ENCODE peak calls at places on chromosomes 5 and 9, in eight cellular contexts. S is spleen, P is left ventricle myocardium inferior, M is caudate nucleus, A is Panc1, N is astrocyte, B is lung, Z is tibial artery. R is an unnamed sample.

GRCh38 chr5:60333103-60333502 is 366.9 kb downstream of the DEPDC1B start:
- DNase-seq in P (no peak), N (peak), B (no peak), Z (no peak), M (no peak), S (no peak), A (no peak), R (no peak)

GRCh38 chr5:3080366-3080765 is 328.9 kb upstream of the IRX2 start:
- DNase-seq in P (no peak), M (no peak), N (no peak), B (no peak), S (no peak), A (no peak), Z (no peak), R (no peak)

GRCh38 chr9:13186091-13186490 is 93.4 kb downstream of the MPDZ start:
- DNase-seq in M (no peak), B (no peak), N (peak), P (no peak), Z (no peak), S (no peak), A (no peak), R (no peak)

GRCh38 chr9:131522257-131523085 is 8.6 kb downstream of the UCK1 start:
- DNase-seq in S (no peak), M (no peak), B (no peak), A (no peak), Z (no peak), N (no peak), P (no peak), R (no peak)

GRCh38 chr9:21995652-21996275 is 1.2 kb downstream of the CDKN2B-AS1 start:
- DNase-seq in P (peak), A (no peak), S (peak), M (no peak), Z (no peak), N (peak), B (peak), R (peak)

GRCh38 chr5:62608529-62609511 is 30.2 kb downstream of the LRRC70 start:
- DNase-seq in N (no peak), P (no peak), A (no peak), B (no peak), Z (no peak), S (no peak), M (no peak), R (no peak)

GRCh38 chr5:137737349-137738256 is 1.7 kb upstream of the KLHL3 start:
- DNase-seq in A (no peak), B (no peak), P (peak), M (no peak), S (no peak), N (peak), Z (peak), R (peak)

GRCh38 chr9:93025736-93026135 is 32.8 kb upstream of the SUSD3 start:
- DNase-seq in Z (no peak), P (no peak), S (no peak), M (no peak), N (no peak), B (no peak), A (no peak), R (no peak)

GRCh38 chr5:97009212-97009898 is 73.5 kb downstream of the LNPEP start:
- DNase-seq in S (no peak), N (no peak), Z (no peak), M (no peak), B (no peak), A (no peak), P (no peak), R (no peak)

GRCh38 chr9:92887880-92888338 is 10.1 kb upstream of the ZNF484 start:
- DNase-seq in A (no peak), B (no peak), S (no peak), P (no peak), Z (no peak), N (no peak), M (no peak), R (no peak)

GRCh38 chr9:38046669-38047300 is 22.2 kb downstream of the SHB start:
- DNase-seq in S (no peak), M (no peak), B (peak), Z (no peak), P (no peak), A (no peak), N (peak), R (no peak)

GRCh38 chr5:144024085-144024484 is 146.4 kb downstream of the YIPF5 start:
- DNase-seq in Z (no peak), A (no peak), S (no peak), N (no peak), P (no peak), M (no peak), B (no peak), R (no peak)

GRCh38 chr5:81850932-81851331 is 100.0 kb upstream of the SSBP2 start:
- DNase-seq in B (no peak), M (no peak), Z (no peak), P (no peak), A (no peak), S (no peak), N (no peak), R (no peak)

GRCh38 chr5:97854871-97855762 is 672.1 kb upstream of the RIOK2 start:
- DNase-seq in Z (no peak), M (no peak), S (peak), B (no peak), A (no peak), P (no peak), N (peak), R (no peak)

GRCh38 chr9:79155308-79155707 is 416.5 kb upstream of the TLE4 start:
- DNase-seq in A (no peak), N (no peak), M (no peak), B (no peak), Z (no peak), S (no peak), P (no peak), R (no peak)

GRCh38 chr9:3825724-3826123 is 299.9 kb upstream of the RFX3 start:
- DNase-seq in P (no peak), S (no peak), A (no peak), N (no peak), M (no peak), B (no peak), Z (no peak), R (no peak)

GRCh38 chr5:112957970-112958773 is 18.4 kb upstream of the DCP2 start:
- DNase-seq in N (peak), Z (peak), A (peak), M (no peak), P (peak), B (peak), S (no peak), R (peak)

GRCh38 chr9:29150606-29151005 is 1577.3 kb upstream of the C9orf72 start:
- DNase-seq in S (no peak), Z (no peak), P (no peak), M (no peak), N (peak), B (no peak), A (no peak), R (no peak)

GRCh38 chr9:136925414-136926153 is 19.0 kb downstream of the FBXW5 start:
- DNase-seq in S (no peak), A (no peak), Z (no peak), B (no peak), N (no peak), M (no peak), P (peak), R (no peak)

GRCh38 chr5:154087260-154087659 is 48.5 kb downstream of the MFAP3 start:
- DNase-seq in S (no peak), M (peak), A (no peak), Z (no peak), P (no peak), B (no peak), N (no peak), R (no peak)

GRCh38 chr5:146588806-146589355 is 72.9 kb upstream of the GPR151 start:
- DNase-seq in A (no peak), M (peak), B (no peak), P (no peak), N (no peak), Z (no peak), S (no peak), R (no peak)

GRCh38 chr5:134649163-134649916 is 755 bp downstream of the SEC24A start:
- DNase-seq in N (no peak), S (peak), M (no peak), Z (peak), B (no peak), A (no peak), P (no peak), R (no peak)

GRCh38 chr5:149358294-149358651 is 427 bp downstream of the PCYOX1L start:
- DNase-seq in B (peak), P (peak), Z (no peak), A (no peak), N (no peak), M (no peak), S (peak), R (no peak)

GRCh38 chr5:34483442-34484033 is 172.6 kb upstream of the RAI14 start:
- DNase-seq in S (no peak), B (no peak), M (peak), N (no peak), P (no peak), Z (no peak), A (no peak), R (no peak)
- H3K27ac ChIP-seq in S (no peak), B (no peak), M (peak), N (no peak), P (no peak), Z (no peak), A (no peak), R (no peak)

GRCh38 chr5:140250386-140250785 is 52.5 kb downstream of the PFDN1 start:
- DNase-seq in M (no peak), S (no peak), P (no peak), B (no peak), Z (no peak), A (no peak), N (no peak), R (no peak)
- H3K27ac ChIP-seq in M (no peak), S (no peak), P (no peak), B (no peak), Z (no peak), A (no peak), N (peak), R (no peak)

DNA sequence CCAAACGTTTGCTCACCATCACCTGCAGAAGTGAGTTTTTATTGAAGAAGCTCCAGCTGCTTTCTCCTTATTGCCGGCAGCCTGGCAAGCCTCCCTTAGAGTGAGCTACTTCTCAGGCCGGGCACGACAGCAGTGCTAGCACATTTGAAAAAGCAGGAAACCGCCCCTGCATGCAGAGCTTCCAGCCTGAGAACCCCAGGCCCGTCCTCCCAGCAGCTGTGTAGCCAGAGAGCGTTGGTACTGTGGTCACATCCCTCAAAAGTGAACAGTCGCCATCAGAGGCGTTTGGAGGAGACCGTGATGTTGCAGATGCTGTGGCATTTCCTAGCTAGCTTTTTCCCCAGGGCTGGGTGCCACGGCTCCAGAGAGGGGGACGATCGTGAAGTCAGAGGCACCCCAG is 23.5 kb downstream of the SLC25A25 start:
- DNase-seq in M (peak), S (peak), B (no peak), A (no peak), Z (no peak), N (no peak), P (no peak), R (no peak)
- H3K27ac ChIP-seq in M (peak), S (peak), B (peak), A (no peak), Z (peak), N (peak), P (peak), R (peak)

DNA sequence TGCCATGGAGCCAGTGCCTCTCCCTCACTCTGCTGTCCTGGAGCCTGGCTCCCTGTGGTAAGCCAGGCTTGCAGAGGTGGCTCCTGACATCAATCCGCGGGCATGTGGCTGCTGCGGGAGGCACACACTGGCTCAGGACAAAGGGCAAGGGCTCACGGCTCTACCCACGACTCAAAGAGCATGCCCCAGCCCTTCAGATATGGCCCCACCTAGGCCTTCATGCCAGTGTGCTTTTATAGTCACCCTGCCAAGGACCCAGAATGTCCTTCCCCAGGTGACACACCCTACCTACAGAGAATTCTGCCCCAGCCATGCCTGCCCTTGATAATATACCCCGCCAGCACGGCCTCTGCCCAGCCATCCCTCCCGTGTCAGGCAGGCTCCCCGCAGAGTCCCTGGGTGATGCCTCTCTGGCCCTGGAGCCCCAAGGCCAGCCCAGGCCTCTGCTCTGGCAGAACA is 1.6 kb downstream of the MGAT4B start:
- DNase-seq in B (no peak), Z (no peak), M (no peak), S (peak), N (no peak), A (no peak), P (no peak), R (no peak)
- H3K27ac ChIP-seq in B (peak), Z (peak), M (peak), S (peak), N (peak), A (peak), P (peak), R (peak)

GRCh38 chr5:56412601-56413379 is 179.7 kb upstream of the ANKRD55 start:
- DNase-seq in B (no peak), A (no peak), P (peak), M (peak), S (peak), Z (peak), N (no peak), R (peak)
- H3K27ac ChIP-seq in B (no peak), A (no peak), P (peak), M (peak), S (peak), Z (no peak), N (no peak), R (no peak)

DNA sequence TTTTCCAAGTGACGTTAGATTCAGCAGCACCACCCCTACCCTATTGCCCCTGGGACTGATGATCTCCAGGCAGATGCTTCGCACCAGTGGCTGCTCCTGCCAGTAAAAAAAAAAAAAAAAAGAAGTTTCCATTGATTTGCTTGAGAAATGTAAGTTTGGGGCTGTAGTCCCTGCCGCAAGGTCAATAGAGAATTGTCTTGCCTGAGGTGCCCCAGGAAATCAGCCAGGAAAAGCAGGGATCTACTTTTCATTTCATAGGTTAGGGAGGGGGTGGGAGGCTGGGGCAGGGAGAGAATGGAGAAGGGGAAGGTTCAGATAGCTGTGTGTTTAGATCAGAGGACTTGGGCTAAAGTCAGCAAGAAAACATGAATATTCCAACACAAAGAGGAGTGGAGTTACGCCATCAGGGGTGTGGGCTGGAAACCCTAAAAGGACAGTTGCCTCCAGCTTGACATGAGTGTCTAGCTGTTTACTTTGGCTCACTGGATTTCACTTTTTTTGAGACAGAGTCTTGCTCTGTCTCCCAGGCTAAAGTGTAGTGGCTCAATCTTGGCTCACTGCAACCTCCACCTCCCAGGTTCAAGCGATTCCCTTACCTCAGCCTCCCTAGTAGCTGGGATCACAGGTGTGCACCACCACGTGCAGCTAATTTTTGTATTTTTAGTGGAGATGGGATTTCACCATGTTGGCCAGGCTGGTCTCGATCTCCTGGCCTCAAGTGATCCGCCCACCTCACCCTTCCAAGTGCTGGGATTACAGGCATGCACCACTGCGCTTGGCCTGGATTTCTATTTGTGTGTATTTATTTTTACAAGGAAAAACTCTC is 84.1 kb upstream of the IL6ST start:
- DNase-seq in N (no peak), P (peak), Z (peak), S (no peak), A (no peak), B (no peak), M (no peak), R (peak)
- H3K27ac ChIP-seq in N (no peak), P (peak), Z (no peak), S (no peak), A (no peak), B (no peak), M (no peak), R (peak)

GRCh38 chr5:136164226-136164625 is 28.7 kb downstream of the SMIM32 start:
- DNase-seq in M (no peak), S (no peak), P (no peak), A (no peak), B (no peak), N (no peak), Z (no peak), R (no peak)
- H3K27ac ChIP-seq in M (no peak), S (no peak), P (no peak), A (no peak), B (no peak), N (no peak), Z (no peak), R (no peak)